ENCODE peak calls at places on chromosome X, in nine cellular contexts. One of them, this sample, is unnamed.

GRCh38 chrX:39883664-39884063 is 214.1 kb downstream of the BCOR start:
- DNase-seq in NCI-H1105: no peak
- DNase-seq in HEK293T: no peak
- DNase-seq in GM03348: no peak
- DNase-seq in NCI-H748 treated with DMSO at 0.1 percent for 48 hours: no peak
- DNase-seq in fibroblast of gingiva: no peak
- DNase-seq in stomach: no peak
- DNase-seq in activated CD4-positive, alpha-beta T cell treated with anti-CD3 and anti-CD28 coated beads for 48 hours: peak; percentile 61
- DNase-seq in GM04503: no peak
- DNase-seq in this sample: no peak

GRCh38 chrX:150486011-150486410 is 82.4 kb upstream of the MTM1 start:
- DNase-seq in NCI-H1105: peak; percentile 48
- DNase-seq in HEK293T: peak; percentile 66
- DNase-seq in GM03348: peak; percentile 41
- DNase-seq in NCI-H748 treated with DMSO at 0.1 percent for 48 hours: no peak
- DNase-seq in fibroblast of gingiva: peak; percentile 47
- DNase-seq in stomach: peak; percentile 62
- DNase-seq in activated CD4-positive, alpha-beta T cell treated with anti-CD3 and anti-CD28 coated beads for 48 hours: peak; percentile 61
- DNase-seq in GM04503: no peak
- DNase-seq in this sample: no peak

GRCh38 chrX:68508799-68509198 is 9.9 kb downstream of the YIPF6 start:
- DNase-seq in NCI-H1105: no peak
- DNase-seq in HEK293T: no peak
- DNase-seq in GM03348: no peak
- DNase-seq in NCI-H748 treated with DMSO at 0.1 percent for 48 hours: no peak
- DNase-seq in fibroblast of gingiva: peak; percentile 1
- DNase-seq in stomach: no peak
- DNase-seq in activated CD4-positive, alpha-beta T cell treated with anti-CD3 and anti-CD28 coated beads for 48 hours: no peak
- DNase-seq in GM04503: no peak
- DNase-seq in this sample: no peak

GRCh38 chrX:40380649-40381488 is 199.9 kb upstream of the ATP6AP2 start:
- DNase-seq in NCI-H1105: no peak
- DNase-seq in HEK293T: no peak
- DNase-seq in GM03348: no peak
- DNase-seq in NCI-H748 treated with DMSO at 0.1 percent for 48 hours: no peak
- DNase-seq in fibroblast of gingiva: no peak
- DNase-seq in stomach: no peak
- DNase-seq in activated CD4-positive, alpha-beta T cell treated with anti-CD3 and anti-CD28 coated beads for 48 hours: no peak
- DNase-seq in GM04503: no peak
- DNase-seq in this sample: no peak

GRCh38 chrX:96704661-96705060 is 20.0 kb downstream of the DIAPH2 start:
- DNase-seq in NCI-H1105: no peak
- DNase-seq in HEK293T: no peak
- DNase-seq in GM03348: peak; percentile 17
- DNase-seq in NCI-H748 treated with DMSO at 0.1 percent for 48 hours: no peak
- DNase-seq in fibroblast of gingiva: no peak
- DNase-seq in stomach: no peak
- DNase-seq in activated CD4-positive, alpha-beta T cell treated with anti-CD3 and anti-CD28 coated beads for 48 hours: no peak
- DNase-seq in GM04503: no peak
- DNase-seq in this sample: no peak

GRCh38 chrX:154411981-154412340 is 622 bp downstream of the TAFAZZIN start:
- DNase-seq in NCI-H1105: peak; percentile 78
- DNase-seq in HEK293T: peak; percentile 74
- DNase-seq in GM03348: peak; percentile 56
- DNase-seq in NCI-H748 treated with DMSO at 0.1 percent for 48 hours: peak; percentile 20
- DNase-seq in fibroblast of gingiva: peak; percentile 35
- DNase-seq in stomach: peak; percentile 67
- DNase-seq in activated CD4-positive, alpha-beta T cell treated with anti-CD3 and anti-CD28 coated beads for 48 hours: peak; percentile 78
- DNase-seq in GM04503: no peak
- DNase-seq in this sample: peak; percentile 76

GRCh38 chrX:49276671-49277519 is 7.3 kb downstream of the PPP1R3F start:
- DNase-seq in NCI-H1105: no peak
- DNase-seq in HEK293T: no peak
- DNase-seq in GM03348: peak; percentile 9
- DNase-seq in NCI-H748 treated with DMSO at 0.1 percent for 48 hours: no peak
- DNase-seq in fibroblast of gingiva: peak; percentile 4
- DNase-seq in stomach: peak; percentile 32
- DNase-seq in activated CD4-positive, alpha-beta T cell treated with anti-CD3 and anti-CD28 coated beads for 48 hours: peak; percentile 47
- DNase-seq in GM04503: no peak
- DNase-seq in this sample: no peak

GRCh38 chrX:1248381-1249061 is 20.1 kb upstream of the CSF2RA start:
- DNase-seq in NCI-H1105: no peak
- DNase-seq in HEK293T: peak; percentile 32
- DNase-seq in GM03348: peak; percentile 20
- DNase-seq in NCI-H748 treated with DMSO at 0.1 percent for 48 hours: no peak
- DNase-seq in fibroblast of gingiva: no peak
- DNase-seq in stomach: no peak
- DNase-seq in activated CD4-positive, alpha-beta T cell treated with anti-CD3 and anti-CD28 coated beads for 48 hours: peak; percentile 41
- DNase-seq in GM04503: no peak
- DNase-seq in this sample: peak; percentile 42

GRCh38 chrX:19840899-19841648 is 46.3 kb downstream of the SH3KBP1 start:
- DNase-seq in NCI-H1105: no peak
- DNase-seq in HEK293T: no peak
- DNase-seq in GM03348: no peak
- DNase-seq in NCI-H748 treated with DMSO at 0.1 percent for 48 hours: no peak
- DNase-seq in fibroblast of gingiva: no peak
- DNase-seq in stomach: no peak
- DNase-seq in activated CD4-positive, alpha-beta T cell treated with anti-CD3 and anti-CD28 coated beads for 48 hours: peak; percentile 46
- DNase-seq in GM04503: no peak
- DNase-seq in this sample: no peak

GRCh38 chrX:11952176-11952720 is 186.0 kb upstream of the FRMPD4 start:
- DNase-seq in NCI-H1105: no peak
- DNase-seq in HEK293T: no peak
- DNase-seq in GM03348: peak; percentile 6
- DNase-seq in NCI-H748 treated with DMSO at 0.1 percent for 48 hours: no peak
- DNase-seq in fibroblast of gingiva: no peak
- DNase-seq in stomach: no peak
- DNase-seq in activated CD4-positive, alpha-beta T cell treated with anti-CD3 and anti-CD28 coated beads for 48 hours: no peak
- DNase-seq in GM04503: no peak
- DNase-seq in this sample: no peak

GRCh38 chrX:52368368-52369055 is at the start of gene XAGE2:
- DNase-seq in NCI-H1105: no peak
- DNase-seq in HEK293T: no peak
- DNase-seq in GM03348: no peak
- DNase-seq in NCI-H748 treated with DMSO at 0.1 percent for 48 hours: no peak
- DNase-seq in fibroblast of gingiva: no peak
- DNase-seq in stomach: no peak
- DNase-seq in activated CD4-positive, alpha-beta T cell treated with anti-CD3 and anti-CD28 coated beads for 48 hours: no peak
- DNase-seq in GM04503: no peak
- DNase-seq in this sample: no peak

GRCh38 chrX:132470830-132471229 is 18.0 kb downstream of the MBNL3 start:
- DNase-seq in NCI-H1105: no peak
- DNase-seq in HEK293T: no peak
- DNase-seq in GM03348: no peak
- DNase-seq in NCI-H748 treated with DMSO at 0.1 percent for 48 hours: no peak
- DNase-seq in fibroblast of gingiva: no peak
- DNase-seq in stomach: no peak
- DNase-seq in activated CD4-positive, alpha-beta T cell treated with anti-CD3 and anti-CD28 coated beads for 48 hours: no peak
- DNase-seq in GM04503: no peak
- DNase-seq in this sample: no peak

GRCh38 chrX:44101300-44101699 is 128.1 kb upstream of the NDP start:
- DNase-seq in NCI-H1105: no peak
- DNase-seq in HEK293T: no peak
- DNase-seq in GM03348: no peak
- DNase-seq in NCI-H748 treated with DMSO at 0.1 percent for 48 hours: no peak
- DNase-seq in fibroblast of gingiva: no peak
- DNase-seq in stomach: no peak
- DNase-seq in activated CD4-positive, alpha-beta T cell treated with anti-CD3 and anti-CD28 coated beads for 48 hours: no peak
- DNase-seq in GM04503: no peak
- DNase-seq in this sample: no peak

GRCh38 chrX:1336331-1337143 is at the start of gene IL3RA:
- DNase-seq in NCI-H1105: no peak
- DNase-seq in HEK293T: no peak
- DNase-seq in GM03348: peak; percentile 52
- DNase-seq in NCI-H748 treated with DMSO at 0.1 percent for 48 hours: no peak
- DNase-seq in fibroblast of gingiva: no peak
- DNase-seq in stomach: no peak
- DNase-seq in activated CD4-positive, alpha-beta T cell treated with anti-CD3 and anti-CD28 coated beads for 48 hours: no peak
- DNase-seq in GM04503: no peak
- DNase-seq in this sample: peak; percentile 55

GRCh38 chrX:120499301-120500097 is 30.4 kb upstream of the LAMP2 start:
- DNase-seq in NCI-H1105: no peak
- DNase-seq in HEK293T: no peak
- DNase-seq in GM03348: no peak
- DNase-seq in NCI-H748 treated with DMSO at 0.1 percent for 48 hours: no peak
- DNase-seq in fibroblast of gingiva: peak; percentile 34
- DNase-seq in stomach: no peak
- DNase-seq in activated CD4-positive, alpha-beta T cell treated with anti-CD3 and anti-CD28 coated beads for 48 hours: no peak
- DNase-seq in GM04503: no peak
- DNase-seq in this sample: no peak

GRCh38 chrX:67604979-67605703 is 61.3 kb downstream of the AR start:
- DNase-seq in NCI-H1105: no peak
- DNase-seq in HEK293T: no peak
- DNase-seq in GM03348: peak; percentile 54
- DNase-seq in NCI-H748 treated with DMSO at 0.1 percent for 48 hours: no peak
- DNase-seq in fibroblast of gingiva: peak; percentile 94
- DNase-seq in stomach: no peak
- DNase-seq in activated CD4-positive, alpha-beta T cell treated with anti-CD3 and anti-CD28 coated beads for 48 hours: no peak
- DNase-seq in GM04503: peak; percentile 68
- DNase-seq in this sample: no peak

GRCh38 chrX:7514871-7515599 is 327.9 kb upstream of the VCX start:
- DNase-seq in NCI-H1105: no peak
- DNase-seq in HEK293T: no peak
- DNase-seq in GM03348: peak; percentile 2
- DNase-seq in NCI-H748 treated with DMSO at 0.1 percent for 48 hours: no peak
- DNase-seq in fibroblast of gingiva: peak; percentile 59
- DNase-seq in stomach: no peak
- DNase-seq in activated CD4-positive, alpha-beta T cell treated with anti-CD3 and anti-CD28 coated beads for 48 hours: no peak
- DNase-seq in GM04503: peak; percentile 6
- DNase-seq in this sample: no peak

GRCh38 chrX:57678686-57679428 is 1.2 kb downstream of the NLRP2B start:
- DNase-seq in NCI-H1105: no peak
- DNase-seq in HEK293T: no peak
- DNase-seq in GM03348: no peak
- DNase-seq in NCI-H748 treated with DMSO at 0.1 percent for 48 hours: no peak
- DNase-seq in fibroblast of gingiva: no peak
- DNase-seq in stomach: no peak
- DNase-seq in activated CD4-positive, alpha-beta T cell treated with anti-CD3 and anti-CD28 coated beads for 48 hours: no peak
- DNase-seq in GM04503: no peak
- DNase-seq in this sample: no peak

GRCh38 chrX:9278475-9279270 is 186.2 kb upstream of the TBL1X start:
- DNase-seq in NCI-H1105: no peak
- DNase-seq in HEK293T: no peak
- DNase-seq in GM03348: peak; percentile 21
- DNase-seq in NCI-H748 treated with DMSO at 0.1 percent for 48 hours: no peak
- DNase-seq in fibroblast of gingiva: no peak
- DNase-seq in stomach: no peak
- DNase-seq in activated CD4-positive, alpha-beta T cell treated with anti-CD3 and anti-CD28 coated beads for 48 hours: no peak
- DNase-seq in GM04503: peak; percentile 15
- DNase-seq in this sample: no peak

GRCh38 chrX:133869270-133869669 is 116.1 kb downstream of the GPC3 start:
- DNase-seq in NCI-H1105: no peak
- DNase-seq in HEK293T: no peak
- DNase-seq in GM03348: no peak
- DNase-seq in NCI-H748 treated with DMSO at 0.1 percent for 48 hours: no peak
- DNase-seq in fibroblast of gingiva: no peak
- DNase-seq in stomach: no peak
- DNase-seq in activated CD4-positive, alpha-beta T cell treated with anti-CD3 and anti-CD28 coated beads for 48 hours: no peak
- DNase-seq in GM04503: no peak
- DNase-seq in this sample: no peak

GRCh38 chrX:141158084-141158483 is 18.8 kb downstream of the LDOC1 start:
- DNase-seq in NCI-H1105: no peak
- DNase-seq in HEK293T: no peak
- DNase-seq in GM03348: no peak
- DNase-seq in NCI-H748 treated with DMSO at 0.1 percent for 48 hours: no peak
- DNase-seq in fibroblast of gingiva: no peak
- DNase-seq in stomach: no peak
- DNase-seq in activated CD4-positive, alpha-beta T cell treated with anti-CD3 and anti-CD28 coated beads for 48 hours: no peak
- DNase-seq in GM04503: no peak
- DNase-seq in this sample: no peak

GRCh38 chrX:129651756-129652564 is 2.8 kb downstream of the APLN start:
- DNase-seq in NCI-H1105: no peak
- DNase-seq in HEK293T: no peak
- DNase-seq in GM03348: no peak
- DNase-seq in NCI-H748 treated with DMSO at 0.1 percent for 48 hours: no peak
- DNase-seq in fibroblast of gingiva: no peak
- DNase-seq in stomach: peak; percentile 34
- DNase-seq in activated CD4-positive, alpha-beta T cell treated with anti-CD3 and anti-CD28 coated beads for 48 hours: no peak
- DNase-seq in GM04503: no peak
- DNase-seq in this sample: no peak

GRCh38 chrX:9312922-9313867 is 151.7 kb upstream of the TBL1X start:
- DNase-seq in NCI-H1105: no peak
- DNase-seq in HEK293T: peak; percentile 66
- DNase-seq in GM03348: no peak
- DNase-seq in NCI-H748 treated with DMSO at 0.1 percent for 48 hours: no peak
- DNase-seq in fibroblast of gingiva: no peak
- DNase-seq in stomach: peak; percentile 66
- DNase-seq in activated CD4-positive, alpha-beta T cell treated with anti-CD3 and anti-CD28 coated beads for 48 hours: peak; percentile 86
- DNase-seq in GM04503: no peak
- DNase-seq in this sample: peak; percentile 72

GRCh38 chrX:27966955-27967354 is 14.3 kb downstream of the DCAF8L1 start:
- DNase-seq in NCI-H1105: no peak
- DNase-seq in HEK293T: no peak
- DNase-seq in GM03348: no peak
- DNase-seq in NCI-H748 treated with DMSO at 0.1 percent for 48 hours: no peak
- DNase-seq in fibroblast of gingiva: peak; percentile 67
- DNase-seq in stomach: no peak
- DNase-seq in activated CD4-positive, alpha-beta T cell treated with anti-CD3 and anti-CD28 coated beads for 48 hours: no peak
- DNase-seq in GM04503: no peak
- DNase-seq in this sample: peak; percentile 65

GRCh38 chrX:72470111-72470510 is 102.5 kb downstream of the HDAC8 start:
- DNase-seq in NCI-H1105: no peak
- DNase-seq in HEK293T: no peak
- DNase-seq in GM03348: no peak
- DNase-seq in NCI-H748 treated with DMSO at 0.1 percent for 48 hours: no peak
- DNase-seq in fibroblast of gingiva: no peak
- DNase-seq in stomach: no peak
- DNase-seq in activated CD4-positive, alpha-beta T cell treated with anti-CD3 and anti-CD28 coated beads for 48 hours: no peak
- DNase-seq in GM04503: no peak
- DNase-seq in this sample: no peak

GRCh38 chrX:46554942-46555341 is 9.7 kb upstream of the ZNF674 start:
- DNase-seq in NCI-H1105: no peak
- DNase-seq in HEK293T: no peak
- DNase-seq in GM03348: no peak
- DNase-seq in NCI-H748 treated with DMSO at 0.1 percent for 48 hours: no peak
- DNase-seq in fibroblast of gingiva: peak; percentile 64
- DNase-seq in stomach: no peak
- DNase-seq in activated CD4-positive, alpha-beta T cell treated with anti-CD3 and anti-CD28 coated beads for 48 hours: no peak
- DNase-seq in GM04503: no peak
- DNase-seq in this sample: no peak

GRCh38 chrX:24395775-24396174 is 35.3 kb downstream of the SUPT20HL1 start:
- DNase-seq in NCI-H1105: peak; percentile 36
- DNase-seq in HEK293T: peak; percentile 75
- DNase-seq in GM03348: peak; percentile 61
- DNase-seq in NCI-H748 treated with DMSO at 0.1 percent for 48 hours: peak; percentile 61
- DNase-seq in fibroblast of gingiva: peak; percentile 66
- DNase-seq in stomach: peak; percentile 31
- DNase-seq in activated CD4-positive, alpha-beta T cell treated with anti-CD3 and anti-CD28 coated beads for 48 hours: peak; percentile 35
- DNase-seq in GM04503: peak; percentile 27
- DNase-seq in this sample: no peak

GRCh38 chrX:130108647-130109428 is 1.5 kb downstream of the ELF4 start:
- DNase-seq in NCI-H1105: peak; percentile 30
- DNase-seq in HEK293T: no peak
- DNase-seq in GM03348: peak; percentile 65
- DNase-seq in NCI-H748 treated with DMSO at 0.1 percent for 48 hours: no peak
- DNase-seq in fibroblast of gingiva: no peak
- DNase-seq in stomach: no peak
- DNase-seq in activated CD4-positive, alpha-beta T cell treated with anti-CD3 and anti-CD28 coated beads for 48 hours: peak; percentile 56
- DNase-seq in GM04503: no peak
- DNase-seq in this sample: peak; percentile 67

GRCh38 chrX:55057691-55058249 is 17.1 kb upstream of the PAGE2B start:
- DNase-seq in NCI-H1105: no peak
- DNase-seq in HEK293T: peak; percentile 44
- DNase-seq in GM03348: peak; percentile 20
- DNase-seq in NCI-H748 treated with DMSO at 0.1 percent for 48 hours: peak; percentile 57
- DNase-seq in fibroblast of gingiva: peak; percentile 2
- DNase-seq in stomach: no peak
- DNase-seq in activated CD4-positive, alpha-beta T cell treated with anti-CD3 and anti-CD28 coated beads for 48 hours: peak; percentile 24
- DNase-seq in GM04503: no peak
- DNase-seq in this sample: no peak

This sample was measured in mucosa of descending colon.